ENCODE peak calls at places on chromosomes 13 and 19, in six cellular contexts. U is activated T-helper 1 cell treated with anti-CD3 and anti-CD28 coated beads, Interleukin-12 subunit alpha, Interleukin-12 subunit beta, Interleukin-2, Interleukin-4 antibody, amounts not matched to agents 30 ng/mL and 10 ng/mL and 1 ng/mL, durations not matched to agents 14 hours and 24 hours and 36 hours; J is NCI-H187; V is GM04504; K is stimulated activated CD4-positive, alpha-beta T cell treated with anti-CD3 and anti-CD28 coated beads, Interleukin-2, amount 100 ng/mL, for 48 hours; I is progenitor cell of endocrine pancreas. B is an unnamed sample.
A peak's percentile ranks its signal among the peaks of the same experiment; 100 is the strongest.

GRCh38 chr13:33519561-33520479 is 234.3 kb upstream of the STARD13 start:
- DNase-seq in V (peak; percentile 76), U (no peak), J (no peak), K (no peak), I (no peak), B (no peak)

GRCh38 chr19:16203256-16204004 is 5.7 kb downstream of the AP1M1 start:
- DNase-seq in V (no peak), J (no peak), U (no peak), K (no peak), I (no peak), B (no peak)

GRCh38 chr13:44306401-44307192 is 67.0 kb upstream of the SERP2 start:
- DNase-seq in U (no peak), V (peak; percentile 83), K (no peak), J (no peak), I (no peak), B (no peak)

GRCh38 chr13:25966086-25966485 is 85.7 kb downstream of the SHISA2 start:
- DNase-seq in J (no peak), U (no peak), V (no peak), K (no peak), I (no peak), B (no peak)

GRCh38 chr13:27920677-27921420 is 1.0 kb downstream of the PDX1 start:
- DNase-seq in I (no peak), V (no peak), K (no peak), J (no peak), U (no peak), B (no peak)

GRCh38 chr19:49020931-49021895 is 2.9 kb downstream of the CGB3 start:
- DNase-seq in I (no peak), U (no peak), V (no peak), K (no peak), J (no peak), B (no peak)

GRCh38 chr19:47253467-47253881 is 2.9 kb upstream of the CCDC9 start:
- DNase-seq in J (no peak), K (no peak), I (no peak), V (no peak), U (no peak), B (no peak)

GRCh38 chr13:74554581-74555290 is 420.5 kb upstream of the KLF12 start:
- DNase-seq in I (no peak), K (no peak), V (no peak), U (no peak), J (no peak), B (no peak)

GRCh38 chr19:48480476-48481190 is 11.5 kb downstream of the CYTH2 start:
- DNase-seq in U (peak; percentile 62), I (no peak), K (peak; percentile 36), J (no peak), V (no peak), B (no peak)

GRCh38 chr19:51226068-51226467 is 1.2 kb downstream of the CD33 start:
- DNase-seq in K (no peak), U (no peak), J (no peak), I (no peak), V (no peak), B (no peak)

GRCh38 chr19:16319466-16319865 is 5.2 kb upstream of the KLF2 start:
- DNase-seq in I (no peak), J (no peak), K (no peak), V (no peak), U (no peak), B (no peak)

GRCh38 chr13:35157143-35157755 is 215.2 kb downstream of the NBEA start:
- DNase-seq in J (no peak), V (no peak), U (no peak), K (peak; percentile 7), I (peak; percentile 17), B (peak; percentile 52)

B was measured in KG1.